ENCODE peak calls at places on chromosome 16, in eight cellular contexts. E is mesothelial cell of epicardium; Q is T-helper 1 cell; X is stimulated activated CD8-positive, alpha-beta memory T cell treated with anti-CD3 and anti-CD28 coated beads, Interleukin-2, amount 100 ng/mL, for 48 hours; K is effector memory CD8-positive, alpha-beta T cell; U is germinal center; W is stimulated activated CD4-positive, alpha-beta T cell treated with anti-CD3 and anti-CD28 coated beads, Interleukin-2, amount 100 ng/mL, for 24 hours; M is AG04450. L is an unnamed sample.

GRCh38 chr16:46789499-46790414 is 41.2 kb downstream of the C16orf87 start:
- DNase-seq in E (peak), Q (peak), X (peak), K (peak), U (peak), W (peak), M (no peak), L (peak)

GRCh38 chr16:6709736-6710135 is 622.9 kb upstream of the RBFOX1 start:
- DNase-seq in E (no peak), Q (no peak), X (no peak), K (no peak), U (no peak), W (no peak), M (no peak), L (no peak)

GRCh38 chr16:85634747-85635544 is 21.8 kb downstream of the GSE1 start:
- DNase-seq in E (no peak), Q (no peak), X (no peak), K (no peak), U (no peak), W (no peak), M (no peak), L (no peak)

GRCh38 chr16:57617604-57618111 is 10.8 kb upstream of the ADGRG1 start:
- DNase-seq in E (peak), Q (no peak), X (no peak), K (no peak), U (no peak), W (no peak), M (no peak), L (no peak)

GRCh38 chr16:71338632-71339031 is 19.9 kb upstream of the CALB2 start:
- DNase-seq in E (no peak), Q (no peak), X (no peak), K (no peak), U (no peak), W (no peak), M (no peak), L (no peak)

GRCh38 chr16:53476867-53477266 is 26.1 kb downstream of the AKTIP start:
- DNase-seq in E (no peak), Q (no peak), X (no peak), K (no peak), U (no peak), W (no peak), M (no peak), L (no peak)

GRCh38 chr16:54287758-54288591 is 1.4 kb upstream of the IRX3 start:
- DNase-seq in E (no peak), Q (no peak), X (no peak), K (no peak), U (no peak), W (no peak), M (no peak), L (no peak)

GRCh38 chr16:21940570-21940969 is 12.6 kb upstream of the UQCRC2 start:
- DNase-seq in E (no peak), Q (no peak), X (no peak), K (no peak), U (no peak), W (no peak), M (no peak), L (no peak)

GRCh38 chr16:85626191-85626951 is 13.2 kb downstream of the GSE1 start:
- DNase-seq in E (no peak), Q (no peak), X (no peak), K (no peak), U (no peak), W (no peak), M (no peak), L (no peak)

GRCh38 chr16:66188786-66189725 is 177.4 kb upstream of the CDH5 start:
- DNase-seq in E (no peak), Q (no peak), X (no peak), K (no peak), U (no peak), W (no peak), M (peak), L (no peak)

GRCh38 chr16:31008154-31008950 is 2.1 kb downstream of the STX1B start:
- DNase-seq in E (no peak), Q (no peak), X (no peak), K (no peak), U (no peak), W (no peak), M (peak), L (no peak)

GRCh38 chr16:56911771-56912541 is 20.0 kb upstream of the HERPUD1 start:
- DNase-seq in E (no peak), Q (no peak), X (no peak), K (no peak), U (peak), W (no peak), M (no peak), L (no peak)

GRCh38 chr16:87658564-87659225 is 56.4 kb downstream of the JPH3 start:
- DNase-seq in E (no peak), Q (no peak), X (no peak), K (no peak), U (no peak), W (no peak), M (no peak), L (no peak)

GRCh38 chr16:3971261-3971660 is 90.7 kb upstream of the CREBBP start:
- DNase-seq in E (no peak), Q (no peak), X (no peak), K (no peak), U (no peak), W (no peak), M (peak), L (no peak)

GRCh38 chr16:55408656-55409055 is 70.3 kb upstream of the MMP2 start:
- DNase-seq in E (no peak), Q (no peak), X (no peak), K (no peak), U (no peak), W (no peak), M (no peak), L (no peak)

GRCh38 chr16:85641305-85641704 is 28.2 kb downstream of the GSE1 start:
- DNase-seq in E (no peak), Q (no peak), X (no peak), K (no peak), U (no peak), W (no peak), M (no peak), L (no peak)

GRCh38 chr16:21235199-21235585 is 1.7 kb downstream of the ANKS4B start:
- DNase-seq in E (no peak), Q (no peak), X (no peak), K (no peak), U (no peak), W (no peak), M (no peak), L (no peak)

GRCh38 chr16:3954411-3954921 is 74.0 kb upstream of the CREBBP start:
- DNase-seq in E (no peak), Q (no peak), X (no peak), K (no peak), U (no peak), W (no peak), M (no peak), L (no peak)

GRCh38 chr16:74448990-74449389 is 27.7 kb upstream of the CLEC18B start:
- DNase-seq in E (no peak), Q (no peak), X (no peak), K (no peak), U (no peak), W (no peak), M (peak), L (no peak)

GRCh38 chr16:4578961-4579530 is 22.9 kb downstream of the C16orf96 start:
- DNase-seq in E (no peak), Q (no peak), X (no peak), K (no peak), U (no peak), W (no peak), M (no peak), L (no peak)

GRCh38 chr16:52547001-52547833 is at the start of gene TOX3:
- DNase-seq in E (peak), Q (no peak), X (no peak), K (no peak), U (no peak), W (no peak), M (no peak), L (no peak)

GRCh38 chr16:5027575-5028235 is 6.0 kb downstream of the NAGPA start:
- DNase-seq in E (no peak), Q (no peak), X (no peak), K (no peak), U (no peak), W (no peak), M (no peak), L (no peak)